ENCODE peak calls at places on chromosomes 6 and 20, in five cellular contexts. J is thoracic aorta, F is cardiac muscle cell, K is GM12864, R is pancreas. E is an unnamed sample.
A peak's percentile ranks its signal among the peaks of the same experiment; 100 is the strongest.

GRCh38 chr6:139605350-139605749 is 230.9 kb upstream of the CITED2 start:
- DNase-seq in F (peak; percentile 90), J (no peak), R (no peak), K (no peak), E (no peak)

GRCh38 chr6:33672808-33673207 is 38.7 kb downstream of the UQCC2 start:
- DNase-seq in R (no peak), J (peak; percentile 69), K (no peak), F (peak; percentile 93), E (peak; percentile 50)

GRCh38 chr6:9496837-9497236 is 918.0 kb downstream of the TFAP2A start:
- DNase-seq in K (no peak), F (no peak), J (no peak), R (no peak), E (no peak)

GRCh38 chr6:144639654-144640053 is 354.5 kb downstream of the UTRN start:
- DNase-seq in F (peak; percentile 16), R (no peak), J (no peak), K (no peak), E (no peak)

GRCh38 chr20:33790571-33790970 is 20.6 kb upstream of the CHMP4B start:
- DNase-seq in K (no peak), F (no peak), J (no peak), R (peak; percentile 66), E (no peak)

GRCh38 chr6:46184114-46184513 is 13.3 kb upstream of the ENPP5 start:
- DNase-seq in F (peak; percentile 89), R (no peak), K (no peak), J (peak; percentile 21), E (no peak)

GRCh38 chr6:4010682-4011081 is 68.3 kb downstream of the FAM217A start:
- DNase-seq in K (no peak), J (no peak), R (no peak), F (no peak), E (no peak)

GRCh38 chr6:30885999-30886896 is 1.9 kb downstream of the DDR1 start:
- DNase-seq in R (no peak), K (no peak), F (peak; percentile 82), J (no peak), E (peak; percentile 37)

GRCh38 chr20:54115172-54115854 is 44.9 kb upstream of the BCAS1 start:
- DNase-seq in R (no peak), K (no peak), J (no peak), F (peak; percentile 51), E (no peak)

GRCh38 chr6:129754750-129755149 is 44.8 kb upstream of the ARHGAP18 start:
- DNase-seq in K (no peak), F (no peak), R (no peak), J (no peak), E (no peak)

GRCh38 chr20:19992996-19993908 is 23.9 kb upstream of the NAA20 start:
- DNase-seq in R (no peak), J (no peak), K (no peak), F (peak; percentile 89), E (no peak)

DNA sequence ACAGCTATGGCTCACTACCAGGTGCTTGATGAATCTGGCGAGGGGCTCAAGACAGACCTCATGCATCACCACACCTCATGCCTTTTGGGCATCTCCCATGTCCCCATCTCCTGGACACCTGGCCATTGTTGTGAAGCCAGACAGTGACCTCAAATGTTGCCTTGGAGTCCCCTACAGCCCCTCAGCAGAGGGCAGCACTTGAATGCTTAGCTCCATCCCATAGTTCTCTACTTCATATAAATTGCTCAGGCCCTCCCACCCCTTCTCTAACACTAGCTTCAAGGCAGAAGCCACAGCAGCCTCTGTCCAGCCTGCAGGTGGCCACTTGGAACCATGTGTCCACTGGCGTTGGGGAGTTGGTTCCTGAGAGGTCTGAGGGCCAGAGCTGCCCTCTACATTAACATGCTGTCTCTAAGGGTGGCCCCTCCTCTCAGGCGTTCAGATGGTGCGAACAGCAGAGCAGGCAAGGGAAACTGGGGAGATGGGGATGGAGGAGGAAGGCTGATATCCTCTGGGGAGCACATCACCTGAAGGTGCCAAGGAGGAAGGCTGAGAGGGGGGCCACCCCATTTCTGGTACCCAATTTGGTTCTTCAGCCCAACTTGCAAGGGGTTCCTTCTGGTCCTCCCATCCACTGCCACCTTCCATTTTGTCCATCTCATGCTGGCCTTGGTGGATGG is 31.3 kb downstream of the MOCS1 start:
- DNase-seq in K (no peak), F (no peak), R (no peak), J (no peak), E (no peak)
- TF ChIP-seq CTCF in K (no peak), F (no peak), R (no peak), J (no peak), E (no peak)

GRCh38 chr20:46689082-46689753 is at the start of gene TP53RK:
- DNase-seq in K (peak; percentile 97), R (peak; percentile 87), F (peak; percentile 100), J (peak; percentile 95), E (peak; percentile 90)
- TF ChIP-seq CTCF in K (peak; percentile 38), R (peak; percentile 34), F (no peak), J (peak; percentile 59), E (no peak)

DNA sequence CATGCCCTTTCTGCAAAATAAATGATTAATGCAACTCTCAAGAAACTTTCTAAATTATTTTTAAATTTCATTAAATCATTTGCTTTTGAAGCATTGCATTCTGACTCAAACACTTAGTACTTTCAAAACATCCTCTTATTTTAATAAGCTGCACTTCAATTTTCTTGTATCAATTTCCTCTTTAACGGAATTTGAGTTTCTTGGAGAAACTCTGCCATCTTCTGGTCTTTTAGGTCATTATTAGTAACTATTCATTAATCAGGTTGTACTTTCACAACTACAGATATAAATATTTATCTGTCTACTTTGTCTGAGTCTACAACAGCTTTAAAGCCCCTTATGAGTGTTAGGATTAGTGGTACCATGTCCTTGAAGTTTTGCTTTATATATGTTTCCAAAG is 30.2 kb downstream of the TMX4 start:
- DNase-seq in R (no peak), K (no peak), J (no peak), F (peak; percentile 11), E (no peak)
- TF ChIP-seq CTCF in R (no peak), K (no peak), J (no peak), F (no peak), E (no peak)

GRCh38 chr20:49510562-49511117 is 28.2 kb upstream of the KCNB1 start:
- DNase-seq in K (no peak), J (no peak), F (peak; percentile 96), R (no peak), E (peak; percentile 36)
- TF ChIP-seq CTCF in K (no peak), J (no peak), F (no peak), R (no peak), E (no peak)

DNA sequence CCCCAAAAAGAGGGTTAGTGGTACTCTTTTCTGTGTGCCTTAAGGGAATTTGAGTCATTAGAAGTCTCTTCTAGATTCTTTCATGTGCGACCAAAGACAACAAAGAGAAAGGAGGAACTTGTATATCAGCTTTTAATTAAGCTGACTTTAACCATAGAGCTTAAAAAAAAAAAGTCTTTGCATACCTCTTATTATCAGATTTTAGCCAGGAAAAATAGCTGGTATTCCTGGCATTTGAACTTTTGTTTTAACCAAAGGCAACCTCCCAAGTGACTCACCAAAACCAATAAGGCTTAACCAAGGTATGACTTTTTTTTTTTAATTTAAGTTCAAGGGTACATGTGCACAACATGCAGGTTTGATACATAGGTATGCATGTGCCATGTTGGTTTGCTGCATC is 375.0 kb downstream of the CDC5L start:
- DNase-seq in R (no peak), J (no peak), F (no peak), K (no peak), E (no peak)
- TF ChIP-seq CTCF in R (no peak), J (no peak), F (no peak), K (no peak), E (no peak)